ENCODE peak calls at places on chromosomes 16 and 17, in ten cellular contexts. A, M, I, R, G, Q, V, B, N and W are unnamed samples.
A peak's percentile ranks its signal among the peaks of the same experiment; 100 is the strongest.

GRCh38 chr16:29312835-29313558 is 93.5 kb downstream of the NPIPB11 start:
- DNase-seq in A (peak; percentile 59), M (no peak), I (no peak), R (no peak), G (no peak), Q (no peak), V (peak; percentile 46), B (no peak), N (no peak), W (no peak)

GRCh38 chr17:45300060-45300751 is 16.6 kb downstream of the MAP3K14 start:
- DNase-seq in A (no peak), M (no peak), I (no peak), R (no peak), G (no peak), Q (peak; percentile 46), V (no peak), B (no peak), N (no peak), W (peak; percentile 35)

GRCh38 chr16:50603206-50604064 is 55.2 kb downstream of the NKD1 start:
- DNase-seq in A (peak; percentile 86), M (no peak), I (no peak), R (no peak), G (no peak), Q (no peak), V (peak; percentile 95), B (peak; percentile 33), N (no peak), W (no peak)

GRCh38 chr16:11141409-11142260 is 114.4 kb downstream of the SOCS1 start:
- DNase-seq in A (no peak), M (no peak), I (no peak), R (no peak), G (no peak), Q (no peak), V (peak; percentile 61), B (no peak), N (no peak), W (no peak)

GRCh38 chr16:3161235-3162018 is 26.6 kb upstream of the OR1F1 start:
- DNase-seq in A (peak; percentile 58), M (no peak), I (no peak), R (no peak), G (no peak), Q (no peak), V (peak; percentile 53), B (no peak), N (no peak), W (peak; percentile 67)

GRCh38 chr17:72591500-72592241 is 470.9 kb downstream of the SOX9 start:
- DNase-seq in A (no peak), M (no peak), I (no peak), R (no peak), G (no peak), Q (no peak), V (no peak), B (peak; percentile 53), N (no peak), W (peak; percentile 84)

GRCh38 chr17:57455063-57455914 is 199.0 kb downstream of the MSI2 start:
- DNase-seq in A (no peak), M (peak; percentile 35), I (no peak), R (peak; percentile 3), G (peak; percentile 42), Q (peak; percentile 51), V (no peak), B (no peak), N (no peak), W (no peak)

GRCh38 chr16:76293980-76294690 is 16.9 kb downstream of the CNTNAP4 start:
- DNase-seq in A (no peak), M (no peak), I (no peak), R (no peak), G (no peak), Q (no peak), V (no peak), B (no peak), N (no peak), W (no peak)

GRCh38 chr16:84616515-84616914 is 1.4 kb downstream of the COTL1 start:
- DNase-seq in A (no peak), M (peak; percentile 14), I (no peak), R (peak; percentile 50), G (no peak), Q (peak; percentile 73), V (no peak), B (no peak), N (no peak), W (peak; percentile 45)

GRCh38 chr17:56545056-56545455 is 48.4 kb upstream of the NOG start:
- DNase-seq in A (no peak), M (no peak), I (no peak), R (no peak), G (no peak), Q (no peak), V (no peak), B (no peak), N (no peak), W (no peak)

GRCh38 chr16:55725055-55725777 is 69.4 kb downstream of the SLC6A2 start:
- DNase-seq in A (no peak), M (no peak), I (no peak), R (no peak), G (no peak), Q (no peak), V (no peak), B (no peak), N (no peak), W (no peak)

GRCh38 chr16:13780841-13781553 is 139.0 kb upstream of the ERCC4 start:
- DNase-seq in A (no peak), M (peak; percentile 8), I (no peak), R (no peak), G (no peak), Q (no peak), V (no peak), B (no peak), N (no peak), W (no peak)

GRCh38 chr17:2965621-2966275 is 97.7 kb downstream of the OR1D5 start:
- DNase-seq in A (no peak), M (peak; percentile 3), I (no peak), R (no peak), G (no peak), Q (no peak), V (peak; percentile 80), B (no peak), N (no peak), W (no peak)

GRCh38 chr16:50196736-50197135 is 43.6 kb downstream of the TENT4B start:
- DNase-seq in A (no peak), M (no peak), I (no peak), R (peak; percentile 52), G (peak; percentile 62), Q (peak; percentile 32), V (no peak), B (no peak), N (no peak), W (no peak)

GRCh38 chr17:76136276-76137025 is 4.6 kb downstream of the FOXJ1 start:
- DNase-seq in A (peak; percentile 61), M (no peak), I (no peak), R (no peak), G (no peak), Q (no peak), V (no peak), B (no peak), N (no peak), W (no peak)

GRCh38 chr17:34011599-34011998 is 243.5 kb upstream of the CCL2 start:
- DNase-seq in A (no peak), M (no peak), I (no peak), R (no peak), G (no peak), Q (no peak), V (no peak), B (no peak), N (no peak), W (no peak)

GRCh38 chr16:72051818-72052217 is 2.5 kb upstream of the HP start:
- DNase-seq in A (no peak), M (no peak), I (no peak), R (no peak), G (no peak), Q (no peak), V (no peak), B (no peak), N (no peak), W (no peak)

GRCh38 chr17:76659928-76660614 is 16.5 kb upstream of the ST6GALNAC1 start:
- DNase-seq in A (no peak), M (no peak), I (no peak), R (peak; percentile 27), G (no peak), Q (no peak), V (peak; percentile 61), B (peak; percentile 30), N (no peak), W (peak; percentile 90)

GRCh38 chr17:39979865-39980401 is 674 bp upstream of the PSMD3 start:
- DNase-seq in A (no peak), M (no peak), I (peak; percentile 15), R (no peak), G (no peak), Q (peak; percentile 59), V (no peak), B (no peak), N (peak; percentile 26), W (no peak)

GRCh38 chr16:87850009-87851006 is 19.0 kb downstream of the SLC7A5 start:
- DNase-seq in A (peak; percentile 90), M (peak; percentile 42), I (peak; percentile 57), R (peak; percentile 70), G (peak; percentile 70), Q (peak; percentile 81), V (no peak), B (peak; percentile 85), N (no peak), W (no peak)

GRCh38 chr16:7602424-7602935 is 269.8 kb downstream of the RBFOX1 start:
- DNase-seq in A (no peak), M (no peak), I (no peak), R (no peak), G (no peak), Q (no peak), V (no peak), B (no peak), N (no peak), W (no peak)

GRCh38 chr17:81939881-81940385 is 2.8 kb upstream of the PYCR1 start:
- DNase-seq in A (peak; percentile 92), M (peak; percentile 85), I (no peak), R (no peak), G (no peak), Q (no peak), V (peak; percentile 71), B (no peak), N (peak; percentile 77), W (no peak)

GRCh38 chr16:84735846-84736586 is 36.2 kb downstream of the USP10 start:
- DNase-seq in A (no peak), M (no peak), I (no peak), R (peak; percentile 55), G (peak; percentile 57), Q (no peak), V (no peak), B (no peak), N (no peak), W (no peak)

GRCh38 chr16:69064789-69065313 is 40.6 kb upstream of the HAS3 start:
- DNase-seq in A (no peak), M (peak; percentile 35), I (no peak), R (no peak), G (no peak), Q (no peak), V (peak; percentile 12), B (no peak), N (no peak), W (no peak)